ENCODE peak calls at places on chromosomes 6 and 20, in seven cellular contexts. T, G, H, F, P, B and E are unnamed samples.

GRCh38 chr20:7836076-7836475 is 104.2 kb downstream of the HAO1 start:
- DNase-seq in B (no peak), H (no peak), T (no peak), P (no peak), F (no peak), G (no peak), E (no peak)

GRCh38 chr20:19934792-19935491 is 82.2 kb upstream of the NAA20 start:
- DNase-seq in B (peak), G (peak), F (no peak), T (peak), H (no peak), P (peak), E (no peak)

GRCh38 chr6:169254456-169255316 is 1.0 kb upstream of the THBS2 start:
- DNase-seq in P (no peak), T (no peak), G (no peak), F (no peak), H (no peak), B (no peak), E (no peak)

GRCh38 chr6:69917834-69918233 is 51.5 kb downstream of the COL19A1 start:
- DNase-seq in H (no peak), P (peak), G (peak), T (no peak), F (no peak), B (no peak), E (no peak)

GRCh38 chr6:31094389-31094881 is 17.9 kb downstream of the C6orf15 start:
- DNase-seq in H (no peak), B (no peak), F (no peak), G (no peak), P (peak), T (no peak), E (no peak)

GRCh38 chr6:38730136-38730862 is 15.2 kb downstream of the DNAH8 start:
- DNase-seq in P (no peak), G (no peak), B (no peak), H (no peak), T (no peak), F (no peak), E (no peak)

GRCh38 chr6:96150431-96150830 is 134.7 kb downstream of the FUT9 start:
- DNase-seq in H (no peak), T (no peak), B (no peak), P (no peak), F (no peak), G (no peak), E (no peak)

GRCh38 chr20:14919473-14920157 is 582.2 kb upstream of the FLRT3 start:
- DNase-seq in G (no peak), P (peak), F (no peak), H (no peak), T (no peak), B (no peak), E (no peak)

GRCh38 chr6:19204445-19204844 is 632.7 kb upstream of the ID4 start:
- DNase-seq in B (no peak), F (no peak), P (peak), G (no peak), T (no peak), H (no peak), E (no peak)
- H3K4me3 ChIP-seq in B (no peak), F (no peak), P (no peak), G (no peak), T (no peak), H (no peak), E (no peak)

GRCh38 chr6:43575772-43576551 is at the start of the genes POLH and XPO5:
- DNase-seq in G (peak), P (peak), B (peak), F (peak), H (peak), T (peak), E (peak)
- TF ChIP-seq CTCF in G (peak), P (peak), B (peak), F (peak), H (peak), T (no peak), E (peak)

DNA sequence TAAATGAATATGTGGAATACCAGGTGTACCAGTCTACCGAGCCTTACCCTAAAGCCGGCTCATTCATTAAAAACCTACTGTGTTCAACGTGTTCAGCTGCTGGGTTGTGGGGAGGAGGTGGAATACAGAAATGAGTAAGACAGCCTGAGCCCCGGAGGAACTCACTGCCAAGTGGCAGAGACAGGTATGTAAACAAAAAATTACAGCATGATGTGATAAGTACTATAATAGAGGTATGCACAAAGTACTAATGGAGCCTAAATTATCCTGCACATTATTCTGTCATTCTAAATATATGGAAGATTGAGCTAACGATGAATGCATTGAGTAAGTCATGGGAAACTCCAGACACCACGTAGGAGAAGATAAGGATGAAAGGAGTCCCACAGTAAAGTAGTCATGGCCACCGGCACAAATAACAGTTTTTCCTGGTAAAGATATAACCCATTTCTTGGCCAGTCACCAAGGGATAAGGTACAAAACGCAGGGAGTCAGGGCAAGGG is 6.9 kb upstream of the ADTRP start:
- DNase-seq in G (no peak), T (no peak), B (peak), F (no peak), H (no peak), P (peak), E (no peak)
- H3K4me3 ChIP-seq in G (no peak), T (no peak), B (peak), F (no peak), H (no peak), P (no peak), E (no peak)

DNA sequence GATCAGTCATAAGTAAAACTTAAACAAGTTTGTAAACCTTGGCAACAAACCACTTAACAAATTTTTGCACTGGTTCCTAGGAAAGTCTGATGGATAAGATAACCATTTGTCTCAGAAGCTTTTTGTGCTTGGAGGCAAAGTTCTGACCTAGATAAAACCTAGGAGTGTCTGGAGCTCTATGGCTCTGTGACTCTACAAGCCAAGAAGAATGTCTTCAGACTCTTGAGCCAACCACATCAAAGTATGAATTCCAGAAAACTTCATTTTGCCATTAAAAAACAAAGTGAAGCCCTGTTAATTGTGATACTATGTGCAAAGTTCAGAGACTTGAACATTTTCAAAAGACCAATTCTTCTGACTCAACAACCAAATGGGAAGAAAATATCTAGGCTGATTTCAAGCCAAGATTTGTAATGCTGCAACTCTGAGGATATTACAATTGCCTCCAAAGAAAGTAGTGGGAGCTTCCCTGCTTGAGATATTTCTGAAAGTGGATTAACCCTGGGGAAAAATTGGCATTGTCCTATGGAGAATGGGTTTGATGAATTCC is 158.1 kb upstream of the FOXQ1 start:
- DNase-seq in B (no peak), H (no peak), T (no peak), G (no peak), P (no peak), F (no peak), E (no peak)
- TF ChIP-seq CTCF in B (no peak), H (no peak), T (no peak), G (no peak), P (no peak), F (no peak), E (no peak)

DNA sequence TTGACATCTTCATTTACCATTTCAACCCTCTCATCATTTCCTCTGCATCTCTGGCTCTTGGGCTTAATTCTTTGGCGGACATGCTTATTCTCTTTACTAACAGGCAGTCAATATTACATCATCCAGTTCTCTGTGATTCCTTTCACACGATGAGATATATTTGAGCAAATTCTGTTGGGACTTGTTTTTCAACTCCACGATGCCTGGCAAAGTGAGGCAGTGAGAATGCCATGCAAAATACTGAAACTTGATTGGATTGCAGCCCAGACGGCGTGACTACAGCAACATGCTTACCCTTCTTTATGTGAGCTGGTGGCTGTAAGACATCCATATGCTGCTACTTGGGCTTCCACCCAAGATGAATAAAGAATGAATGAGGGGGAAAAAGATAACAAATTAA is 101.7 kb upstream of the SPACA1 start:
- DNase-seq in P (no peak), F (no peak), B (no peak), T (no peak), G (no peak), H (no peak), E (no peak)
- H3K4me3 ChIP-seq in P (no peak), F (no peak), B (no peak), T (no peak), G (no peak), H (no peak), E (no peak)

DNA sequence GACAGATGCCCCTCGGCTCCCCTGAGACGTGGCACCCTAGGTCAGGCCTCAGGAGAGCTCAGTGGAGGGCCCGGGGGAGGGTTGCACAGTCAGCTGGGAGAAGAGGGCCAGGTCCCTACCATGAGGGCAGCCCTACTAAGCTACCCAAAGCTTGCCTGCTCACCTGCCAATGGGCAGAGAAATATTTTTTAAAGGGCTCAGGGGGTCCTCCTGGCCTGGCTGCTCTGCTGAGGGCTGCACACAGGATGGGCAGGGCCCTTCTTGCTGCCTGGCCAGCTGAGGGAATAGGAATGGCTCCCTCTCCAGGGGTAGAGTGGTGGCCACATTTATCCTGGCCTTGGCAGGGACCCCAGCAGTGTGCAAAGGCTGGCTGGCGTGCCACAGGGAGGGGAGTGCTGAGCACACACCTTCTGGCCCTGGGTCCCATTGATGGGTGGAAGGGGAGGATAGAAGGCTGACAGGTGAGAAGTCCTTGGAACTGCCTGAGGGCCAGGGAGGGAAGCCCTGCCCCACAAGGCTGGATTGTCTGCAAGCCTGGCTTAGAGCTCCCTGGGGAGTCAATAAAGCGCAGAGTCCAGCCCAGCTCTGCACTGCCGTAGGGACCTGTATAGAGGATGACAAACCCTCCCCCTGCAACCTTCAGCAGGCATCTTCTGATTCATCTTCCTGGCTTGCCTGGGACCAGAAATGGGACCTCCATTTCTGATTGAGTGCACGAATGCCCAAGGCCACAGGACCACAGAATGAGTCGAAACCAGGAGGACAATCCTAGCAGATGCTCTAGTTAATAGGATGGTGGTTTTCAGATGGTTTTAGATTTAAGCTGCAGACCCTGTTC is 62.1 kb downstream of the NOL4L start:
- DNase-seq in H (no peak), G (no peak), P (no peak), B (no peak), F (no peak), T (no peak), E (no peak)
- TF ChIP-seq CTCF in H (no peak), G (no peak), P (no peak), B (no peak), F (no peak), T (no peak), E (no peak)

GRCh38 chr6:108133594-108134179 is 32.1 kb upstream of the NR2E1 start:
- DNase-seq in B (no peak), T (no peak), H (peak), G (peak), F (peak), P (peak), E (peak)

GRCh38 chr6:108132863-108133262 is 33.0 kb upstream of the NR2E1 start:
- DNase-seq in F (no peak), P (no peak), G (no peak), T (no peak), B (no peak), H (no peak), E (no peak)

DNA sequence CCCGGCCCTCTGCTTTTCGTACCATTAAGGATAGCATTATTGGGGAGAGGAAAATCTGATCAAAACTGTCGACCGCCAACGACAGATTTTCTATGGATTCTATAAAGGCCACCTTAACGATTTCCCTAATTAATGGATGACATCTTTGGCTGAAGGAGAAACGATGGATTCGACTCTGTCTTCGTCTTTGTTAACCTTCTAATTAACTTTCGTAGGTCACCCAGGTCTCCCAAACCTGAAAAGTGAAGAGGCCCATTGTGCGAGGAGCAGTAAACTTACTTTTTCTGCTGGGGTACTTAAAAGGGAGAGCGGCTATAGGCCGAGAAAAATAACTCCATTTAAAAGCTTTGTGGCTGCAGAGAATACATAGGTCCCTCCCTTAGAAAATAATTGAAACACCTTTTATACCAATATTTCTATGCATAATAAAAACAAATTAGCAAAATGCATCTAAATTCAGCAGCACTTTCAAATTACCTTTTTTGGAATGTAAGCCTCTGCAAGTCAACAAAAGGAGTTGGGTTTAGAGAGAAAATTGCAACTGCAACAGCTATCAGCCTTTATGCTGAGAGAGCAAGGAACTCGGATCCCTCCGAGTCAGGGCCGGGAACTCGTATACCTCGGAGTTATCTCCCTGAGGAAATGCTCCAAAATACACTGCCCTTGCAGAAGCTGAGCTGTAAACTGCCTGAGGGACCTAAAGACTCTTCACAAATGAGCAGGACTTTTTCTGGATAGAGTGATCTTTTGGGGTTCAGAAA is 31.4 kb upstream of the NR2E1 start:
- DNase-seq in B (no peak), F (no peak), G (no peak), T (no peak), H (no peak), P (no peak), E (no peak)
- H3K4me3 ChIP-seq in B (no peak), F (no peak), G (peak), T (peak), H (peak), P (peak), E (peak)

DNA sequence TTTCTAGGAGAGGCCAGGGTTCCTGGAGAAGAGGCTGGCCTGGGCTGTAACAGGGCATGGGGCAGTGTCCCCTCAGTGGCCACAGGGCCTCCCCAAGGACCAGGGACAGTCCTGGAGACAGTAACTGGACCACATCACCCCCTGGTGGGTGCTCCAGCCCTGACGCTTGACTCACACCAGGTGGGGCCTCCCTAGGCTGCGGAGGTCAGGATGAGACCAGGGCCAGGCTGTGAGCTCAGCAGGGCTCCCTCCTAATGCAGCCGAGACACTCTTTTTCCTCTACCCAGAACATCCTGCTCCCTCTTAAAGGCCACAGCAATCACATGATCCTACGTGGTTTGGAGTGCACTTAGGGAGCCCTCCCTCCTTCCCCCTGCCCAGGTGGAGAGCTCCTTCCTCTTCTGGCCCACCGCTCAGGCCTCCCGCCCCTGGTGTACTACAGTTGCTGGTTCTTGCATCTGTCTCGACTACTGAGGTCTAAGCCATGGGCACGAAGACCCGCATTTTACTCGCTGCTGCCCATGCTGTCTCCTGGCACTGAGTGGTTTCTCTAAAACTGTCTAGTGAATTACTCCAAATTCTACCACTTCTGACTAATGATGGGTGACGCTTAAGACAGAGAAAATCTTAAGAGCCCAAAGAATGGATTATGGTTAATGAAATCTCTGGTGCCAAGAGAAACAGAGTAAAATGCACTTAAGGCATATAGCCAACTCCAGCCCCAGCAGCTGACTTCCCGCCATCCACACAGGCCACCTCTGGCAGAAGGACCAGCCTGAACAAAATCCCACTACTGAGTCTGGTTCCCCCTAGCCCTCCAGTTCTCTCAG is 166.1 kb upstream of the CST7 start:
- DNase-seq in T (no peak), H (no peak), F (no peak), B (no peak), G (peak), P (peak), E (peak)
- TF ChIP-seq CTCF in T (no peak), H (no peak), F (peak), B (peak), G (no peak), P (peak), E (peak)